ENCODE peak calls at places on chromosomes 2 and 18, in four cellular contexts. One of them, this sample, is unnamed.

GRCh38 chr2:63881208-63881607 is 39.5 kb downstream of the UGP2 start:
- DNase-seq in fibroblast of pulmonary artery: no peak
- DNase-seq in left lung: no peak
- DNase-seq in heart left ventricle: no peak
- DNase-seq in this sample: no peak

GRCh38 chr2:24768013-24768412 is 25.2 kb downstream of the PTRHD1 start:
- DNase-seq in left lung: no peak
- DNase-seq in fibroblast of pulmonary artery: no peak
- DNase-seq in heart left ventricle: no peak
- DNase-seq in this sample: no peak

GRCh38 chr2:81876628-81877027 is 1572.1 kb upstream of the LRRTM1 start:
- DNase-seq in left lung: no peak
- DNase-seq in heart left ventricle: no peak
- DNase-seq in fibroblast of pulmonary artery: no peak
- DNase-seq in this sample: no peak

GRCh38 chr18:60232541-60232940 is 140.0 kb downstream of the MC4R start:
- DNase-seq in fibroblast of pulmonary artery: peak; percentile 50
- DNase-seq in heart left ventricle: no peak
- DNase-seq in left lung: no peak
- DNase-seq in this sample: no peak

GRCh38 chr18:10923225-10923624 is 226.1 kb downstream of the PIEZO2 start:
- DNase-seq in left lung: no peak
- DNase-seq in fibroblast of pulmonary artery: no peak
- DNase-seq in heart left ventricle: no peak
- DNase-seq in this sample: no peak

GRCh38 chr2:132562245-132562644 is 107.8 kb downstream of the LYPD1 start:
- DNase-seq in left lung: no peak
- DNase-seq in heart left ventricle: no peak
- DNase-seq in fibroblast of pulmonary artery: no peak
- DNase-seq in this sample: no peak

GRCh38 chr2:218570850-218571249 is 2.2 kb downstream of the CNOT9 start:
- DNase-seq in fibroblast of pulmonary artery: peak; percentile 27
- DNase-seq in heart left ventricle: no peak
- DNase-seq in left lung: no peak
- DNase-seq in this sample: no peak

GRCh38 chr2:197310271-197310939 is at the start of gene ANKRD44:
- DNase-seq in heart left ventricle: peak; percentile 95
- DNase-seq in fibroblast of pulmonary artery: peak; percentile 82
- DNase-seq in left lung: peak; percentile 99
- DNase-seq in this sample: peak; percentile 86

GRCh38 chr2:101388232-101388631 is 929 bp upstream of the CREG2 start:
- DNase-seq in left lung: no peak
- DNase-seq in heart left ventricle: no peak
- DNase-seq in fibroblast of pulmonary artery: peak; percentile 52
- DNase-seq in this sample: no peak

GRCh38 chr2:201656102-201656501 is 12.8 kb upstream of the TMEM237 start:
- DNase-seq in heart left ventricle: no peak
- DNase-seq in left lung: peak; percentile 76
- DNase-seq in fibroblast of pulmonary artery: no peak
- DNase-seq in this sample: no peak

GRCh38 chr2:85769987-85770362 is 16.2 kb downstream of the ATOH8 start:
- DNase-seq in heart left ventricle: peak; percentile 27
- DNase-seq in left lung: no peak
- DNase-seq in fibroblast of pulmonary artery: no peak
- DNase-seq in this sample: no peak

GRCh38 chr2:85770369-85770768 is 16.6 kb downstream of the ATOH8 start:
- DNase-seq in left lung: no peak
- DNase-seq in heart left ventricle: peak; percentile 41
- DNase-seq in fibroblast of pulmonary artery: no peak
- DNase-seq in this sample: no peak

GRCh38 chr2:85767803-85768665 is 14.2 kb downstream of the ATOH8 start:
- DNase-seq in heart left ventricle: peak; percentile 46
- DNase-seq in fibroblast of pulmonary artery: no peak
- DNase-seq in left lung: no peak
- DNase-seq in this sample: no peak

GRCh38 chr2:85768713-85769112 is 14.9 kb downstream of the ATOH8 start:
- DNase-seq in left lung: no peak
- DNase-seq in fibroblast of pulmonary artery: peak; percentile 80
- DNase-seq in heart left ventricle: peak; percentile 93
- DNase-seq in this sample: no peak

DNA sequence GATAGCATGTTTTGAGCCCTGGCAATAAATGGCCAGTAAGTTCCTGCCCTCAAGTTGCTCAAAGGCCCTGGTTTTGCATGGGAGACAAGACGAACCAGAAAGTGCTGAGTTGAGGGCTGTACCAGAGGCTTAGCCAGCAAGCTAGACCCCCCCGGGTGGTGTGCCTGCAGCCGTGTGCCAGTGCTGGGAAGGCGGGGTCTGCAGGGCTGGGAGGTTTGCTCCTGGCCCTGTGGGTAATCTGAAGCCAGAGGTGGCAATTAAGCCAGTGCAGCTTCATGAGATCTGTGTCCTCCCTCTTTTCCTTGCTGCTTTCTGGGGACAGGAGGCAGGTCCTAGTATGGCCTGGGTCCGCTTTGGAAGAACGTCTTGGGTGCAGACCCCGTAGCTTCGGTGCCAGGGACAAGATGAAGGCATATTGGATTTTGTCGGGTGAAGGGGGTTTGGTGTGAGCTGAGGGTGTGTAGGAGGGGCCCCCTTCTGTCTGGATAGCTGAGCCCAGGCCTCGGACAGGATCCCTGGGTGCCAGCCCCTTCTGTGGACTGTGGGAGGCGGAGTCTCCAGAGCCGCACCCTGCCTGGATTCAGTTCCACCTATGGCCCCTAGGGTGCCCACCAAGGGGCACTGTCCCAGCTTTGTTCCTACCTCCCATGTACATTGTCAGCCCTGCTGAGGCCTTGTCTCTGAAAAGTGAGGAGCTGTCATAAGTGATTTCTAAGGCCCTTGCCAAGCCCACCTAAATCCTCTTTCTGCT is 15.6 kb downstream of the ATOH8 start:
- DNase-seq in left lung: no peak
- DNase-seq in heart left ventricle: peak; percentile 33
- DNase-seq in fibroblast of pulmonary artery: no peak
- DNase-seq in this sample: peak; percentile 43
- TF ChIP-seq CTCF in left lung: no peak
- TF ChIP-seq CTCF in heart left ventricle: peak; percentile 33
- TF ChIP-seq CTCF in fibroblast of pulmonary artery: peak; percentile 38
- TF ChIP-seq CTCF in this sample: peak; percentile 46

GRCh38 chr2:155377931-155378444 is 679.5 kb downstream of the KCNJ3 start:
- DNase-seq in left lung: no peak
- DNase-seq in heart left ventricle: no peak
- DNase-seq in fibroblast of pulmonary artery: peak; percentile 16
- DNase-seq in this sample: no peak

GRCh38 chr2:155368934-155369333 is 670.4 kb downstream of the KCNJ3 start:
- DNase-seq in fibroblast of pulmonary artery: peak; percentile 19
- DNase-seq in left lung: no peak
- DNase-seq in heart left ventricle: no peak
- DNase-seq in this sample: no peak

GRCh38 chr2:155377178-155377780 is 678.8 kb downstream of the KCNJ3 start:
- DNase-seq in heart left ventricle: no peak
- DNase-seq in left lung: no peak
- DNase-seq in fibroblast of pulmonary artery: peak; percentile 55
- DNase-seq in this sample: no peak

GRCh38 chr2:155372969-155373368 is 674.5 kb downstream of the KCNJ3 start:
- DNase-seq in left lung: no peak
- DNase-seq in heart left ventricle: no peak
- DNase-seq in fibroblast of pulmonary artery: peak; percentile 42
- DNase-seq in this sample: no peak
- TF ChIP-seq CTCF in left lung: no peak
- TF ChIP-seq CTCF in heart left ventricle: peak; percentile 26
- TF ChIP-seq CTCF in fibroblast of pulmonary artery: peak; percentile 21
- TF ChIP-seq CTCF in this sample: peak; percentile 45

GRCh38 chr2:238948765-238949641 is 101.1 kb downstream of the TWIST2 start:
- DNase-seq in left lung: no peak
- DNase-seq in fibroblast of pulmonary artery: no peak
- DNase-seq in heart left ventricle: no peak
- DNase-seq in this sample: no peak
- TF ChIP-seq CTCF in left lung: no peak
- TF ChIP-seq CTCF in fibroblast of pulmonary artery: no peak
- TF ChIP-seq CTCF in heart left ventricle: no peak
- TF ChIP-seq CTCF in this sample: no peak

GRCh38 chr2:172938713-172939375 is 136.8 kb upstream of the MAP3K20 start:
- DNase-seq in heart left ventricle: no peak
- DNase-seq in fibroblast of pulmonary artery: peak; percentile 21
- DNase-seq in left lung: no peak
- DNase-seq in this sample: no peak

GRCh38 chr2:172943563-172943962 is 132.1 kb upstream of the MAP3K20 start:
- DNase-seq in heart left ventricle: no peak
- DNase-seq in fibroblast of pulmonary artery: no peak
- DNase-seq in left lung: no peak
- DNase-seq in this sample: no peak

GRCh38 chr2:172937884-172938712 is 137.5 kb upstream of the MAP3K20 start:
- DNase-seq in left lung: no peak
- DNase-seq in heart left ventricle: no peak
- DNase-seq in fibroblast of pulmonary artery: no peak
- DNase-seq in this sample: no peak
- TF ChIP-seq CTCF in left lung: no peak
- TF ChIP-seq CTCF in heart left ventricle: no peak
- TF ChIP-seq CTCF in fibroblast of pulmonary artery: no peak
- TF ChIP-seq CTCF in this sample: no peak

DNA sequence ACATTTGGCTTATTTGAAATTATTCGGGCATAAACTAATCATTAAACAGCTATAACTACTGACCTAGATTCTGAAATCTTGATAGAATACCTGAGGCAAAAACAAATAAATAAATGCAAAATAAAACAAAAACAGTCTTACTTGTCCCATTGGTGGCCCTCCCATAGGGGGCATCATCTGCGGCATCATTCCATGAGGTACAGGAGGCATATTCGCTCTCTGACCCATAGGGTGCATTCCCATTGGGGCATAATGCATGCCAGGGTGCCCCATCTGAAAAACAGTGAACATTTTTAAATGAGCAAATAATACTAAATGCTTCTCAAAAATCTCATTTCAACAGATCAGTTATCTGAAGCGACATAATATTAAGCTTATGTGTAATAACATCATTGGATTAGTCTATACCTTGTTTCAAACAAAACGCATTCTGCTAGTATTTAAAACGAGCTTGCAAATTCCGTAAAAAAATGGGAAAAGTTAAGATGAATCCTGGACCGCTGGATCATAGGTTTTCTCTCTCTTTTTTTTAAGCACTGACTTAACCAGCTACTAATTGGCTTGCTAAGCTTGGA is 1.3 kb downstream of the PRPF40A start:
- DNase-seq in fibroblast of pulmonary artery: peak; percentile 32
- DNase-seq in heart left ventricle: no peak
- DNase-seq in left lung: no peak
- DNase-seq in this sample: peak; percentile 30
- TF ChIP-seq CTCF in fibroblast of pulmonary artery: peak; percentile 59
- TF ChIP-seq CTCF in heart left ventricle: peak; percentile 31
- TF ChIP-seq CTCF in left lung: no peak
- TF ChIP-seq CTCF in this sample: peak; percentile 66

GRCh38 chr2:108189316-108189715 is 50.5 kb upstream of the SULT1C3 start:
- DNase-seq in fibroblast of pulmonary artery: no peak
- DNase-seq in left lung: no peak
- DNase-seq in heart left ventricle: no peak
- DNase-seq in this sample: no peak

GRCh38 chr2:108182489-108182888 is 57.3 kb upstream of the SULT1C3 start:
- DNase-seq in fibroblast of pulmonary artery: no peak
- DNase-seq in heart left ventricle: no peak
- DNase-seq in left lung: no peak
- DNase-seq in this sample: peak; percentile 43

GRCh38 chr2:108184421-108184820 is 55.3 kb upstream of the SULT1C3 start:
- DNase-seq in heart left ventricle: no peak
- DNase-seq in fibroblast of pulmonary artery: peak; percentile 21
- DNase-seq in left lung: no peak
- DNase-seq in this sample: no peak
- TF ChIP-seq CTCF in heart left ventricle: peak; percentile 30
- TF ChIP-seq CTCF in fibroblast of pulmonary artery: peak; percentile 45
- TF ChIP-seq CTCF in left lung: peak; percentile 22
- TF ChIP-seq CTCF in this sample: peak; percentile 48

GRCh38 chr2:174035981-174036742 is 71.0 kb upstream of the SP3 start:
- DNase-seq in left lung: no peak
- DNase-seq in fibroblast of pulmonary artery: peak; percentile 62
- DNase-seq in heart left ventricle: no peak
- DNase-seq in this sample: no peak
- TF ChIP-seq CTCF in left lung: peak; percentile 12
- TF ChIP-seq CTCF in fibroblast of pulmonary artery: peak; percentile 29
- TF ChIP-seq CTCF in heart left ventricle: peak; percentile 27
- TF ChIP-seq CTCF in this sample: no peak

GRCh38 chr2:95018861-95019550 is 6.5 kb upstream of the MAL start:
- DNase-seq in heart left ventricle: no peak
- DNase-seq in fibroblast of pulmonary artery: no peak
- DNase-seq in left lung: no peak
- DNase-seq in this sample: no peak
- TF ChIP-seq CTCF in heart left ventricle: no peak
- TF ChIP-seq CTCF in fibroblast of pulmonary artery: no peak
- TF ChIP-seq CTCF in left lung: no peak
- TF ChIP-seq CTCF in this sample: no peak

DNA sequence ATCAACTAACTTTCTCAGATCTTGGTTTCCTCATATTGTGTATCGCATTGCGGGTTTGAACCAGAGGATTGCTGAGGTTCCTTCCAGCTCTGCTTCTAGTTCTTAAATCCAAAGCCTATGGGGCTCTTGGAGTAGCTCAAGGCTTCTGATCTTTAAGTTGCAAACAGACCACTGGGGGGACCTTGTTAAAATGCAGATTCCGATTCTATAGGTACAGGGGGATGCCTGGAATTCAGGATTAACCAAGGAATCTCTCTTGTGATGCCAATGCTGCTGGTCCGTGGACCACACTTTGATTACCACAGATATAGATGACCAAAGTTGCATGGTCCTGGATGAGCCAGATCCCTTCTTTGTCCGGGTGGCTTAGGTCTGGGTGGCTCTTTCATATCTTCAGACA is 160.8 kb downstream of the SH3RF3 start:
- DNase-seq in left lung: no peak
- DNase-seq in fibroblast of pulmonary artery: no peak
- DNase-seq in heart left ventricle: no peak
- DNase-seq in this sample: no peak
- TF ChIP-seq CTCF in left lung: no peak
- TF ChIP-seq CTCF in fibroblast of pulmonary artery: no peak
- TF ChIP-seq CTCF in heart left ventricle: no peak
- TF ChIP-seq CTCF in this sample: no peak

This sample was measured in nephron progenitor cell.